ENCODE peak calls at places on chromosome 15, in five cellular contexts. P, Q, K, I and G are unnamed samples.

GRCh38 chr15:78533331-78533730 is 6.9 kb upstream of the PSMA4 start:
- DNase-seq in I (no peak), Q (no peak), K (no peak), P (no peak), G (no peak)

GRCh38 chr15:70185251-70185711 is 87.6 kb upstream of the TLE3 start:
- DNase-seq in P (no peak), Q (no peak), K (no peak), I (no peak), G (no peak)

GRCh38 chr15:69939513-69940440 is 157.9 kb downstream of the TLE3 start:
- DNase-seq in P (no peak), K (no peak), I (no peak), Q (no peak), G (no peak)

GRCh38 chr15:65396965-65397317 is 19.1 kb upstream of the IGDCC3 start:
- DNase-seq in I (no peak), Q (no peak), P (no peak), K (no peak), G (no peak)

GRCh38 chr15:73227433-73228056 is 141.2 kb downstream of the HCN4 start:
- DNase-seq in P (no peak), K (no peak), I (no peak), Q (no peak), G (no peak)

GRCh38 chr15:77327168-77327567 is 92.7 kb downstream of the PEAK1 start:
- DNase-seq in Q (no peak), K (no peak), P (no peak), I (no peak), G (no peak)

GRCh38 chr15:75508741-75509532 is 57.4 kb upstream of the SIN3A start:
- DNase-seq in I (no peak), Q (peak; percentile 33), P (no peak), K (no peak), G (no peak)

GRCh38 chr15:60389261-60390077 is 8.3 kb downstream of the ANXA2 start:
- DNase-seq in Q (no peak), K (no peak), I (no peak), P (no peak), G (no peak)

GRCh38 chr15:43446344-43446743 is 46.6 kb downstream of the TP53BP1 start:
- DNase-seq in P (no peak), Q (no peak), K (no peak), I (no peak), G (no peak)

GRCh38 chr15:43441316-43441715 is 51.6 kb downstream of the TP53BP1 start:
- DNase-seq in Q (no peak), P (no peak), I (no peak), K (no peak), G (no peak)

GRCh38 chr15:43439268-43439667 is 53.7 kb downstream of the TP53BP1 start:
- DNase-seq in K (no peak), I (no peak), Q (no peak), P (no peak), G (no peak)

GRCh38 chr15:43436395-43436794 is 56.6 kb downstream of the TP53BP1 start:
- DNase-seq in Q (no peak), P (no peak), I (no peak), K (no peak), G (no peak)

GRCh38 chr15:43440721-43441281 is 52.2 kb downstream of the TP53BP1 start:
- DNase-seq in Q (peak; percentile 74), P (no peak), I (no peak), K (no peak), G (no peak)
- TF ChIP-seq CTCF in Q (peak; percentile 87), P (no peak), I (peak; percentile 55), K (peak; percentile 58), G (peak; percentile 70)

GRCh38 chr15:67105991-67106763 is 40.8 kb downstream of the SMAD3 start:
- DNase-seq in I (no peak), K (no peak), P (no peak), Q (no peak), G (no peak)

GRCh38 chr15:67104453-67104852 is 39.1 kb downstream of the SMAD3 start:
- DNase-seq in P (no peak), Q (no peak), K (no peak), I (no peak), G (no peak)

GRCh38 chr15:67106764-67107013 is 41.3 kb downstream of the SMAD3 start:
- DNase-seq in K (no peak), Q (no peak), P (no peak), I (no peak), G (no peak)

GRCh38 chr15:67103869-67104268 is 38.5 kb downstream of the SMAD3 start:
- DNase-seq in K (no peak), Q (no peak), I (no peak), P (no peak), G (no peak)

GRCh38 chr15:67105065-67105951 is 39.9 kb downstream of the SMAD3 start:
- DNase-seq in Q (peak; percentile 81), P (peak; percentile 75), K (no peak), I (no peak), G (no peak)
- TF ChIP-seq CTCF in Q (peak; percentile 31), P (peak; percentile 28), K (no peak), I (no peak), G (no peak)

GRCh38 chr15:81744364-81744763 is 301.5 kb downstream of the MEX3B start:
- DNase-seq in P (no peak), K (no peak), Q (no peak), I (no peak), G (no peak)

GRCh38 chr15:81740402-81740801 is 305.4 kb downstream of the MEX3B start:
- DNase-seq in P (no peak), I (no peak), Q (no peak), K (no peak), G (no peak)
- TF ChIP-seq CTCF in P (no peak), I (no peak), Q (no peak), K (no peak), G (no peak)

GRCh38 chr15:101608182-101608581 is 44.0 kb downstream of the TM2D3 start:
- DNase-seq in Q (no peak), I (no peak), K (no peak), P (no peak), G (no peak)
- TF ChIP-seq CTCF in Q (no peak), I (no peak), K (peak; percentile 8), P (no peak), G (no peak)